ENCODE peak calls at places on chromosomes 16 and 17, in five cellular contexts. P, J, W, C and B are unnamed samples.

GRCh38 chr17:60139438-60140285 is 10.1 kb upstream of the CA4 start:
- DNase-seq in P (peak), J (peak), W (peak), C (no peak), B (no peak)

GRCh38 chr16:66848172-66848571 is 4.0 kb downstream of the CA7 start:
- DNase-seq in P (no peak), J (no peak), W (no peak), C (no peak), B (no peak)

GRCh38 chr17:38896373-38896954 is 26.6 kb downstream of the LASP1 start:
- DNase-seq in P (no peak), J (no peak), W (no peak), C (no peak), B (no peak)

GRCh38 chr16:68707341-68708152 is 29.5 kb upstream of the CDH1 start:
- DNase-seq in P (peak), J (no peak), W (no peak), C (peak), B (no peak)

GRCh38 chr16:66320774-66321173 is 45.7 kb upstream of the CDH5 start:
- DNase-seq in P (no peak), J (no peak), W (no peak), C (no peak), B (no peak)

GRCh38 chr16:85661131-85662035 is 27.4 kb downstream of the GINS2 start:
- DNase-seq in P (no peak), J (no peak), W (no peak), C (no peak), B (no peak)

GRCh38 chr16:82653550-82654511 is 27.1 kb downstream of the CDH13 start:
- DNase-seq in P (peak), J (peak), W (peak), C (no peak), B (no peak)

GRCh38 chr17:39777534-39778365 is 40.0 kb downstream of the GRB7 start:
- DNase-seq in P (no peak), J (no peak), W (no peak), C (no peak), B (no peak)

GRCh38 chr17:63919311-63919723 is 678 bp upstream of the GH1 start:
- DNase-seq in P (peak), J (peak), W (peak), C (peak), B (peak)